ENCODE peak calls at places on chromosomes 6 and 20, in seven cellular contexts. Y, R, A, G, Q, O and K are unnamed samples.

GRCh38 chr6:165661416-165662001 is 1.5 kb downstream of the PDE10A start:
- DNase-seq in R (no peak), Y (no peak), O (no peak), Q (no peak), G (peak; percentile 51), A (no peak), K (no peak)

GRCh38 chr6:37354526-37355384 is 972 bp downstream of the RNF8 start:
- DNase-seq in Q (no peak), R (peak; percentile 84), G (peak; percentile 80), O (no peak), Y (peak; percentile 49), A (no peak), K (peak; percentile 31)

GRCh38 chr6:110459137-110459536 is 17.3 kb downstream of the SLC22A16 start:
- DNase-seq in G (no peak), A (no peak), O (no peak), Q (no peak), Y (no peak), R (no peak), K (no peak)

GRCh38 chr6:15907914-15908518 is 220.9 kb upstream of the MYLIP start:
- DNase-seq in G (peak; percentile 36), R (peak; percentile 89), A (no peak), Y (no peak), Q (no peak), O (no peak), K (no peak)

GRCh38 chr6:163806761-163807499 is 392.4 kb downstream of the QKI start:
- DNase-seq in G (no peak), O (no peak), R (peak; percentile 71), A (no peak), Q (no peak), Y (no peak), K (no peak)

GRCh38 chr20:59165389-59165785 is 1.8 kb downstream of the ZNF831 start:
- DNase-seq in R (no peak), A (no peak), O (no peak), Q (no peak), G (no peak), Y (no peak), K (no peak)

GRCh38 chr20:45037050-45037449 is 63.9 kb downstream of the KCNS1 start:
- DNase-seq in O (no peak), Y (no peak), Q (no peak), A (no peak), R (no peak), G (no peak), K (no peak)

GRCh38 chr20:39358052-39358451 is 395.9 kb downstream of the DHX35 start:
- DNase-seq in R (no peak), G (no peak), Y (no peak), A (peak; percentile 36), Q (no peak), O (no peak), K (no peak)

GRCh38 chr6:79671605-79672266 is 40.6 kb downstream of the SH3BGRL2 start:
- DNase-seq in Y (no peak), A (no peak), Q (no peak), R (peak; percentile 31), O (peak; percentile 35), G (no peak), K (no peak)

GRCh38 chr6:105995403-105995699 is 90.8 kb upstream of the PRDM1 start:
- DNase-seq in A (no peak), O (no peak), Q (no peak), G (no peak), Y (no peak), R (no peak), K (no peak)

GRCh38 chr6:149142924-149143429 is 174.5 kb upstream of the TAB2 start:
- DNase-seq in A (no peak), G (no peak), R (no peak), O (no peak), Y (no peak), Q (no peak), K (no peak)

GRCh38 chr6:153309666-153310065 is 178.6 kb upstream of the RGS17 start:
- DNase-seq in A (no peak), R (no peak), Q (no peak), Y (no peak), G (no peak), O (no peak), K (no peak)

GRCh38 chr6:159701413-159701999 is 8.5 kb upstream of the SOD2 start:
- DNase-seq in O (peak; percentile 43), R (no peak), A (no peak), Y (no peak), G (no peak), Q (no peak), K (no peak)

GRCh38 chr6:45773906-45774305 is 241.8 kb downstream of the CLIC5 start:
- DNase-seq in A (no peak), Q (no peak), Y (no peak), O (no peak), G (no peak), R (no peak), K (no peak)

GRCh38 chr6:2663123-2663522 is 87.6 kb downstream of the MYLK4 start:
- DNase-seq in O (no peak), G (no peak), R (no peak), Q (no peak), A (peak; percentile 16), Y (no peak), K (no peak)

GRCh38 chr20:2149507-2149906 is 47.9 kb downstream of the STK35 start:
- DNase-seq in A (no peak), O (no peak), G (no peak), Q (no peak), R (no peak), Y (no peak), K (no peak)

GRCh38 chr20:44910690-44911262 is 916 bp downstream of the PABPC1L start:
- DNase-seq in Y (no peak), Q (no peak), O (peak; percentile 41), G (no peak), R (peak; percentile 31), A (no peak), K (no peak)

GRCh38 chr6:36840471-36841461 is 1.5 kb upstream of the CPNE5 start:
- DNase-seq in Y (no peak), G (no peak), O (peak; percentile 64), Q (no peak), A (no peak), R (no peak), K (peak; percentile 27)

DNA sequence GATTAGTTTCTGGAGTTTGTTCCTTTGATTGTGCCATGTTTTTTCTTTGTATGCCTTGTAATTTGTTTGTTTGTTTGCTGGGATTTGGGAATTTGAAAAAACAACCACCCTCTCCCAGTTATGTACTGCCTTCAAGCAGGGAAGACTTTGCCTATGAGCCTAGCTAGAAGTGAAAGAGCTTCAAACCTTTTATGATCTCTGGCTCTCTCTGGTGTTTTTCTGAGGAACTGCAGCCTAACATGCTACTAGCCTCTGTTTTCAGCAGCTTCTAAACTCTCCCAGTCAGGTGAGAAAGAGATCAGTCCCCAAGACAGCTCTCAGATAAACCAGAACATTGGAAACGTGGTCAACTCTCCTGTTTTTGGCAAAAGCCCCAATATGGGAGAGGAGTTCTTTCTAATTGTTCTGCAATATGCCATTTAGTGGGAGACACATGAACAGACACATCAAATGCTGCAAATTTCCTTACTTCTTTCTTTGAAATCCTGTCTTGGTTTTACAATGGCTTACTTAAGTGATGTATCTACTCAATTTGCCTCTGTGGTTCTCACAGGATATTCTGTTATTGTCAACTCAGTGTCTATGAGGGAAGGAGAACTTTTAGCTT is 58.9 kb upstream of the SERINC1 start:
- DNase-seq in G (peak; percentile 44), Y (peak; percentile 5), A (peak; percentile 27), R (peak; percentile 53), Q (peak; percentile 15), O (peak; percentile 69), K (peak; percentile 8)
- TF ChIP-seq TAF1 in G (no peak), Y (no peak), A (no peak), R (no peak), Q (no peak), O (no peak), K (no peak)

DNA sequence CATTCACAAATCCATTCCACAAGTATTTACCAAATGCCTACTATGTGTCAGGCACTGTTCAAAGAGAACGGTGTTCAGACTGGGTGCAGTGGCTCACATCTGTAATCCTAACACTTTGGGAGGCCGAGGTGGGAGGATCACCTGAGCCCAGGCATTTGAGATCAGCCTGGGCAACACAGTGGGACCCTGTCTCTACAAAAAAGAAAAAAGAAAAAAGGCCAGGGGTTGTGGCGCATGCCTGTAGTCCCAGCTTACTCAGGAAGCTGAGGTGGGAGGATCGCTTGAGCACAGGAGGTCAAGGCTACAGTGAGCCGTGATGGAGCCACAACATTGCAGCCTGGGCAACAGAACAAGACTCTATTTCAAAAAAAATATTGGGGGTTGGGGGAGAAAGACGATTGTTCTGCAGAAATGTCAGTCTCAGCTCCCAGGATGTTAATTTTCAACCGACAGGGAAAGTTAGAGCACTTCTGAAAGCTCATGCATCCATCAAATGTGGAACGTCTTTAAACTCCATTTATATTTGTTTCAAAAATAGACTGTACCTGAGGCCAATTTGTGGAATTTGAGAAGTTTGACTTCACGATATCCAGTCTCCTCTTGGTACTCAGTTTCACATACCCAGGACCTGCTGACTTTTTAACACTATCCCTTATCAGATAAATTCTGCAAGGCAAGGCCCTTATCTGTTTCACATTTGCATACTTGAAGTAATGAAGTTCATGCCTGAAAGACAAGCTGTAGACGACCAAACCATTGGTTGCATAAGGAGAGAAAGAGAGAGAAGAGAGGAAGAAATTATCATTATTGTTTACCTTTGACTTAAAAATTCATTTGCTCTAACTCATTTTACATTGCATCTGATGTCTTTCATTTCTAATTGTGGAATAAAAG is 14.8 kb upstream of the BTN3A2 start:
- DNase-seq in Q (no peak), O (peak; percentile 95), G (no peak), R (peak; percentile 34), Y (no peak), A (no peak), K (no peak)
- TF ChIP-seq TAF1 in Q (no peak), O (no peak), G (no peak), R (no peak), Y (no peak), A (no peak), K (no peak)

GRCh38 chr6:136669299-136669699 is 119.1 kb upstream of the MAP7 start:
- DNase-seq in Q (no peak), G (no peak), R (no peak), O (peak; percentile 19), Y (no peak), A (no peak), K (no peak)
- TF ChIP-seq TAF1 in Q (no peak), G (no peak), R (no peak), O (no peak), Y (no peak), A (no peak), K (no peak)

GRCh38 chr20:16158976-16159286 is 414.3 kb downstream of the KIF16B start:
- DNase-seq in R (no peak), A (no peak), Q (no peak), O (no peak), G (no peak), Y (no peak), K (no peak)

DNA sequence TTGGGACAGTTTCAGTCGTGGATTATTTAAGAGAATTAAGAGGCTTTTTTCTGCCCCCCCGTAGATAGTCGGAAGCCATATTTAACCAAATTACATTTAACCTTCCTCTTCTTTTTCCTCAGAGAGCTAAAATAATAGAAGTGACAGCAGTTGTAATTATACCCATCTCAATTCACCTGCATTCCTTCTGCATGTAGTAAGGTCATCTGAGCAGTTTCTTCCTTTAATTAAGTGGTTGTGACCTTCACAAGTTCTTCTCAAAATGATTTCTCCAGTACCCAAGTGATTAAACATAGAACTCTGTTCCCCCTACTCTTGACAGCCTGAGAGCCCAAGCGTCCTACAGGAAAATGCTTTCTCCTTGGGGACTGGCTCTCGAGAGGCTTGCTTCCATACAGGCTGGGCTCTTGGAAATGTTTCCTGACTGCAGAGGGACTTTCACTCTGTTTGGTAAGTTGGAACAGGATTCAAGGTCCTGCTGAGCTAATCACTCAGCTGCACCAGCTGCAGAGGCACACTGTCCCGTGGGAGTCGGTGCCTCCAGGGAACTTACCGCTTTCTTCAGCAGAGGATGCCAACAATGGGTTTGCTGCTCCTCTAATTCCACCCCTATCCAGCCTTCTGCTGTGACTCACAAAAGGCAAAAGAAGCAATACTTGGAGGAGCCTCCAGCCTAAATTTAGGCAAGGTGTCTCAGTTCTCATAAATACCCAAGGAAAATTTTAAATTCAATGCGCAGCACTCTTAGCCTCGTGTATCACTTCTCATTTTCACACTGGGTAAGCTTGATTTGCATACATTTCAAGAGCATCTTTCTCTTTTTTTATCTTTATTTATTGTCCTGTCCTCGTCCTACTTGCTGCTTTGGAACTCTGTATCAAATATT is 414.9 kb downstream of the KIF16B start:
- DNase-seq in G (no peak), A (peak; percentile 25), R (no peak), Q (no peak), O (no peak), Y (no peak), K (no peak)
- TF ChIP-seq TAF1 in G (no peak), A (no peak), R (no peak), Q (no peak), O (no peak), Y (no peak), K (no peak)